ENCODE peak calls at places on chromosome 2, in four cellular contexts. One of them, this sample, is unnamed.
A peak's percentile ranks its signal among the peaks of the same experiment; 100 is the strongest.

GRCh38 chr2:136874258-136874657 is 108.9 kb downstream of the THSD7B start:
- DNase-seq in tibial artery: no peak
- DNase-seq in progenitor cell of endocrine pancreas: no peak
- DNase-seq in AG09319: no peak
- DNase-seq in this sample: no peak

GRCh38 chr2:19367346-19367745 is 8.9 kb upstream of the OSR1 start:
- DNase-seq in progenitor cell of endocrine pancreas: no peak
- DNase-seq in AG09319: no peak
- DNase-seq in tibial artery: peak; percentile 21
- DNase-seq in this sample: no peak

GRCh38 chr2:223532161-223532560 is 70.0 kb downstream of the SCG2 start:
- DNase-seq in AG09319: no peak
- DNase-seq in tibial artery: no peak
- DNase-seq in progenitor cell of endocrine pancreas: no peak
- DNase-seq in this sample: no peak

GRCh38 chr2:106095478-106096392 is 98.4 kb downstream of the UXS1 start:
- DNase-seq in AG09319: no peak
- DNase-seq in tibial artery: no peak
- DNase-seq in progenitor cell of endocrine pancreas: no peak
- DNase-seq in this sample: no peak

GRCh38 chr2:217834057-217834620 is 168.7 kb downstream of the TNS1 start:
- DNase-seq in AG09319: no peak
- DNase-seq in progenitor cell of endocrine pancreas: no peak
- DNase-seq in tibial artery: peak; percentile 83
- DNase-seq in this sample: no peak

GRCh38 chr2:69185807-69186206 is 172.8 kb downstream of the ANTXR1 start:
- DNase-seq in progenitor cell of endocrine pancreas: no peak
- DNase-seq in AG09319: no peak
- DNase-seq in tibial artery: no peak
- DNase-seq in this sample: no peak

GRCh38 chr2:99915108-99915675 is 227.2 kb downstream of the AFF3 start:
- DNase-seq in AG09319: no peak
- DNase-seq in progenitor cell of endocrine pancreas: no peak
- DNase-seq in tibial artery: no peak
- DNase-seq in this sample: no peak

GRCh38 chr2:220682616-220683015 is 889.5 kb downstream of the EPHA4 start:
- DNase-seq in progenitor cell of endocrine pancreas: no peak
- DNase-seq in tibial artery: no peak
- DNase-seq in AG09319: no peak
- DNase-seq in this sample: no peak

GRCh38 chr2:54454548-54454921 is 1.6 kb upstream of the SPTBN1 start:
- DNase-seq in AG09319: no peak
- DNase-seq in progenitor cell of endocrine pancreas: no peak
- DNase-seq in tibial artery: no peak
- DNase-seq in this sample: no peak

GRCh38 chr2:68385232-68385906 is 20.3 kb downstream of the PLEK start:
- DNase-seq in AG09319: no peak
- DNase-seq in tibial artery: no peak
- DNase-seq in progenitor cell of endocrine pancreas: no peak
- DNase-seq in this sample: no peak

GRCh38 chr2:227551804-227552203 is 46.9 kb upstream of the SCYGR2 start:
- DNase-seq in progenitor cell of endocrine pancreas: no peak
- DNase-seq in AG09319: no peak
- DNase-seq in tibial artery: no peak
- DNase-seq in this sample: no peak

DNA sequence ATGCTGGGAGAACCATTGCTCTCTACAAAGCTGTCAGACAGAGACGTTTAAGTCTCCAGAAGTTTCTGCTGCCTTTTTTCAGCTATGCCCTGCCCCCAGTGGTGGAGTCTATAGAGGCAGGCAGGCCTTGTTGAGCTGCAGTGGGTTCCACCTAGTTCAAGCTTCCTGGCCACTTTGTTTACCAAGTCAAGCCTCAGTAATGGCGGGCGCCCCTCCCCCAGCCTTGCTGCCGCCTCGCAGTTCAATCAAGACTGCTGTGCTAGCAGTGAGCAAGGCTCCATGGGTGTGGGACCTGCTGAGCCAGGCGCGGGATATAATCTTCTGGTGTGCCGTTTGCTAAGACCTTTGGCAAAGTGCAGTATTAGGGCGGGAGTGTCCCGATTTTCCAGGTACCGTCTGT is 52.7 kb upstream of the SCYGR2 start:
- DNase-seq in AG09319: no peak
- DNase-seq in progenitor cell of endocrine pancreas: no peak
- DNase-seq in tibial artery: no peak
- DNase-seq in this sample: no peak
- TF ChIP-seq CTCF in AG09319: no peak
- TF ChIP-seq CTCF in progenitor cell of endocrine pancreas: no peak
- TF ChIP-seq CTCF in tibial artery: no peak
- TF ChIP-seq CTCF in this sample: no peak

DNA sequence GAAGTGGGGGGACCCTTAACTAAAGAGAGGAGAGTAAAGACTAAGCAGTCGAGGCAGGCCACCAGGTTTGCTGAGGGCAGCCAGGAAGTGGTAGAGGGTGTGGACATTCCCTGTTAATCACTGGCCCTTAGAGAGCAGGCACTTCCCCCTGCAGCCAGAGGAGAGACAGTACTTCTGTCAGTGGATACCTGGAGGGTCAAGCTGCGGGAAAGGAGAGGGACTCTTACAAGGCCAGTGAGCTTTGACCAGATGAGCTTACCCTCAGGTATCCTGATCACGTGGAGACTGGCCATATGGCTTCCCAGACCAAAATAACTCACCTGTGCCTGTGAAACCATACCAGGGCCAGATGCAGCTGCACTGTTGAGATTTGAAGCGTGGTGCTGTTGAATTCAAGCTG is 28.6 kb downstream of the ITGA6 start:
- DNase-seq in AG09319: no peak
- DNase-seq in progenitor cell of endocrine pancreas: no peak
- DNase-seq in tibial artery: no peak
- DNase-seq in this sample: no peak
- TF ChIP-seq CTCF in AG09319: no peak
- TF ChIP-seq CTCF in progenitor cell of endocrine pancreas: no peak
- TF ChIP-seq CTCF in tibial artery: no peak
- TF ChIP-seq CTCF in this sample: no peak

GRCh38 chr2:238097988-238098853 is 1.9 kb upstream of the ESPNL start:
- DNase-seq in progenitor cell of endocrine pancreas: no peak
- DNase-seq in AG09319: peak; percentile 15
- DNase-seq in tibial artery: no peak
- DNase-seq in this sample: no peak
- TF ChIP-seq CTCF in progenitor cell of endocrine pancreas: no peak
- TF ChIP-seq CTCF in AG09319: no peak
- TF ChIP-seq CTCF in tibial artery: no peak
- TF ChIP-seq CTCF in this sample: no peak

GRCh38 chr2:102975996-102976636 is 214.3 kb downstream of the TMEM182 start:
- DNase-seq in progenitor cell of endocrine pancreas: peak; percentile 34
- DNase-seq in tibial artery: no peak
- DNase-seq in AG09319: no peak
- DNase-seq in this sample: no peak
- TF ChIP-seq CTCF in progenitor cell of endocrine pancreas: peak; percentile 73
- TF ChIP-seq CTCF in tibial artery: no peak
- TF ChIP-seq CTCF in AG09319: peak; percentile 32
- TF ChIP-seq CTCF in this sample: no peak

DNA sequence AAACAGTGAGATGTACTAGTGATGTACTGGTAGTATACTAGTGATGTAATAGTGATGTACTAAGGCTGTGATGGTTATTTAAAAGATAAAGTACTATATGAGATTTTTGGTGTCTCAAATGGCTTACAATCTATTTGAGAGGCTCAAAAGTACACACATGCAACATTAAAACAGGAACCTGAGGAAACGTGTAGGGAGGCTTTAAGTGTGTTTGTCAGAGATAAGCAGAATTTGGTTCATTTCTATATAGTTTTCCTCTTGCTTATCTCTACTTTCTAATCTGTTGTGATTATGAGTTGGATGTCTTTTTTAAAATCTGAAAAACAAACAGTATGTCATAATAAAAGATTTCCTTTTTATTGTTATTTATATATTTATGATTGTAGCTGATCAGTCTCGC is 100.9 kb upstream of the SERTAD2 start:
- DNase-seq in AG09319: no peak
- DNase-seq in progenitor cell of endocrine pancreas: no peak
- DNase-seq in tibial artery: no peak
- DNase-seq in this sample: no peak
- TF ChIP-seq CTCF in AG09319: no peak
- TF ChIP-seq CTCF in progenitor cell of endocrine pancreas: no peak
- TF ChIP-seq CTCF in tibial artery: no peak
- TF ChIP-seq CTCF in this sample: no peak

GRCh38 chr2:112633708-112634107 is 12.0 kb upstream of the SLC20A1 start:
- DNase-seq in progenitor cell of endocrine pancreas: no peak
- DNase-seq in AG09319: no peak
- DNase-seq in tibial artery: no peak
- DNase-seq in this sample: no peak
- TF ChIP-seq CTCF in progenitor cell of endocrine pancreas: no peak
- TF ChIP-seq CTCF in AG09319: no peak
- TF ChIP-seq CTCF in tibial artery: no peak
- TF ChIP-seq CTCF in this sample: no peak

GRCh38 chr2:4047961-4048891 is 344.9 kb downstream of the DCDC2C start:
- DNase-seq in progenitor cell of endocrine pancreas: no peak
- DNase-seq in tibial artery: no peak
- DNase-seq in AG09319: no peak
- DNase-seq in this sample: no peak

GRCh38 chr2:4049463-4049862 is 346.1 kb downstream of the DCDC2C start:
- DNase-seq in tibial artery: no peak
- DNase-seq in AG09319: no peak
- DNase-seq in progenitor cell of endocrine pancreas: no peak
- DNase-seq in this sample: no peak

GRCh38 chr2:4053769-4054493 is 350.6 kb downstream of the DCDC2C start:
- DNase-seq in progenitor cell of endocrine pancreas: no peak
- DNase-seq in AG09319: no peak
- DNase-seq in tibial artery: no peak
- DNase-seq in this sample: no peak
- TF ChIP-seq CTCF in progenitor cell of endocrine pancreas: peak; percentile 24
- TF ChIP-seq CTCF in AG09319: no peak
- TF ChIP-seq CTCF in tibial artery: no peak
- TF ChIP-seq CTCF in this sample: no peak

DNA sequence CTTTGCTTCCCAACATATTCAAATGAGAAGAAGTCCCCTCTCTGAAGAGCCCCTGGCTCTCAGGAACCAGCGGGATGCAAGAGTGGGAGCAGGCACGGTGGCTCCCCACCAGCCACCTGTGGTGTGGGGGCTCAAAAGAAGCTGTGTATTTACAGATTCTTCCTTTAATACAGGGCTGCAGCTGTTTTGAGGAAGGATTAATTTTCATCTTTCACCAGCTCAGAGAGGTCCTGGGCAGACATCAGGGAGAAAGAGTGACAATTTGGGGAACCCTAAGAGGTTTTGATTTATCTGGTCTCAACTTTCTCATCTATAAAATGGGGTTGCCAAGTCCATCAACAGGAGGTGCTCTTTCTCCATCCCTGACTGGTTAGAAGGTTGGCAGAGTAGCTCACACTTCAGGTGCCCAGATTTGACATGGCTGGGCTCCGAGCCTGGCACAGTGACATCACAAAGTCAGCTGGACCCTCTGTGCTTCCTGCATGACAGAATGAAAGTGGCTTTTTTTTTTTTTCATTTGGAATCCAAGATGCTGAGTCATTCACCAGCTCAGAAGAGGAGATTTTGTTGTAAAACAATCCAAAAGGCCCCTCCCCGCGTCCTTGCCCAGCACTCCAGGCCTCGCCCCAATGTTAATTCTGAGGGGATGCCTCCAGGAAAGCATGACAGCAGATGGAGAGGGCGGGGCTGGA is 15.5 kb upstream of the SIX2 start:
- DNase-seq in progenitor cell of endocrine pancreas: no peak
- DNase-seq in tibial artery: peak; percentile 40
- DNase-seq in AG09319: peak; percentile 90
- DNase-seq in this sample: no peak
- TF ChIP-seq CTCF in progenitor cell of endocrine pancreas: no peak
- TF ChIP-seq CTCF in tibial artery: peak; percentile 22
- TF ChIP-seq CTCF in AG09319: peak; percentile 38
- TF ChIP-seq CTCF in this sample: no peak

GRCh38 chr2:49490710-49491109 is 336.4 kb upstream of the FSHR start:
- DNase-seq in AG09319: no peak
- DNase-seq in progenitor cell of endocrine pancreas: no peak
- DNase-seq in tibial artery: no peak
- DNase-seq in this sample: no peak
- TF ChIP-seq CTCF in AG09319: no peak
- TF ChIP-seq CTCF in progenitor cell of endocrine pancreas: peak; percentile 47
- TF ChIP-seq CTCF in tibial artery: no peak
- TF ChIP-seq CTCF in this sample: no peak

DNA sequence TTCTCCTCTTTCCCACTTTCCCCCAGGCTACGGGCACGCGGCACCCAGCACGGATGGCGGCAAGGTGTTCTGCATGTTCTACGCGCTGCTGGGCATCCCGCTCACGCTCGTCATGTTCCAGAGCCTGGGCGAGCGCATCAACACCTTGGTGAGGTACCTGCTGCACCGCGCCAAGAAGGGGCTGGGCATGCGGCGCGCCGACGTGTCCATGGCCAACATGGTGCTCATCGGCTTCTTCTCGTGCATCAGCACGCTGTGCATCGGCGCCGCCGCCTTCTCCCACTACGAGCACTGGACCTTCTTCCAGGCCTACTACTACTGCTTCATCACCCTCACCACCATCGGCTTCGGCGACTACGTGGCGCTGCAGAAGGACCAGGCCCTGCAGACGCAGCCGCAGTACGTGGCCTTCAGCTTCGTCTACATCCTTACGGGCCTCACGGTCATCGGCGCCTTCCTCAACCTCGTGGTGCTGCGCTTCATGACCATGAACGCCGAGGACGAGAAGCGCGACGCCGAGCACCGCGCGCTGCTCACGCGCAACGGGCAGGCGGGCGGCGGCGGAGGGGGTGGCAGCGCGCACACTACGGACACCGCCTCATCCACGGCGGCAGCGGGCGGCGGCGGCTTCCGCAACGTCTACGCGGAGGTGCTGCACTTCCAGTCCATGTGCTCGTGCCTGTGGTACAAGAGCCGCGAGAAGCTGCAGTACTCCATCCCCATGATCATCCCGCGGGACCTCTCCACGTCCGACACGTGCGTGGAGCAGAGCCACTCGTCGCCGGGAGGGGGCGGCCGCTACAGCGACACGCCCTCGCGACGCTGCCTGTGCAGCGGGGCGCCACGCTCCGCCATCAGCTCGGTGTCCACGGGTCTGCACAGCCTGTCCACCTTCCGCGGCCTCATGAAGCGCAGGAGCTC is 35.4 kb downstream of the KCNK3 start:
- DNase-seq in progenitor cell of endocrine pancreas: no peak
- DNase-seq in tibial artery: no peak
- DNase-seq in AG09319: no peak
- DNase-seq in this sample: no peak
- TF ChIP-seq CTCF in progenitor cell of endocrine pancreas: no peak
- TF ChIP-seq CTCF in tibial artery: no peak
- TF ChIP-seq CTCF in AG09319: peak; percentile 37
- TF ChIP-seq CTCF in this sample: no peak

This sample was measured in activated B cell treated with CpG ODN at 0.5 μM for 24 hours.